ENCODE peak calls at places on chromosomes 12 and 14, in four cellular contexts. S is endothelial cell of umbilical vein, H is IMR-90, I is K562. L is an unnamed sample. For H3K9me1, the result is how much of the 10 kb centered on the place peaks cover.

GRCh38 chr12:91139981-91140659 is 28.8 kb upstream of the LUM start:
- DNase-seq in I (no peak), H (peak), S (peak), L (no peak)

GRCh38 chr12:90652280-90652679 is 302.7 kb downstream of the CCER1 start:
- DNase-seq in I (no peak), S (no peak), H (no peak), L (no peak)

GRCh38 chr14:92687681-92688433 is 60.6 kb downstream of the LGMN start:
- DNase-seq in I (no peak), H (no peak), S (peak), L (no peak)

GRCh38 chr12:114306646-114307045 is 99.3 kb downstream of the TBX5 start:
- DNase-seq in H (peak), I (no peak), S (no peak), L (no peak)

GRCh38 chr12:85279449-85280137 is 427 bp upstream of the ALX1 start:
- DNase-seq in I (no peak), S (peak), H (no peak), L (no peak)

GRCh38 chr14:39369029-39369428 is 63.2 kb downstream of the FBXO33 start:
- DNase-seq in I (no peak), H (no peak), S (no peak), L (no peak)

GRCh38 chr12:124679533-124680371 is 112.3 kb upstream of the NCOR2 start:
- DNase-seq in H (no peak), S (no peak), I (no peak), L (no peak)

GRCh38 chr14:31271648-31272047 is 64.1 kb upstream of the HECTD1 start:
- DNase-seq in H (no peak), S (no peak), I (no peak), L (no peak)

GRCh38 chr12:94263011-94263786 is 114.8 kb downstream of the PLXNC1 start:
- DNase-seq in I (no peak), H (no peak), S (no peak), L (no peak)

GRCh38 chr14:91866061-91866460 is 1.3 kb downstream of the TC2N start:
- DNase-seq in H (no peak), S (no peak), I (no peak), L (no peak)

GRCh38 chr12:121465921-121466799 is 66.2 kb downstream of the RNF34 start:
- DNase-seq in H (no peak), I (no peak), S (peak), L (no peak)

GRCh38 chr12:51818567-51819300 is 29.8 kb downstream of the FIGNL2 start:
- DNase-seq in H (peak), I (no peak), S (no peak), L (no peak)

GRCh38 chr14:20478915-20479314 is 9.7 kb downstream of the PNP start:
- DNase-seq in I (no peak), H (no peak), S (no peak), L (no peak)

GRCh38 chr12:5637698-5638097 is 205.8 kb downstream of the NTF3 start:
- DNase-seq in S (no peak), I (no peak), H (no peak), L (no peak)

GRCh38 chr12:71562681-71563595 is 100.7 kb downstream of the ZFC3H1 start:
- DNase-seq in H (no peak), S (no peak), I (no peak), L (no peak)

GRCh38 chr12:92398565-92399309 is 253.1 kb upstream of the BTG1 start:
- DNase-seq in H (no peak), I (no peak), S (no peak), L (no peak)

GRCh38 chr14:99468081-99468480 is 12.6 kb downstream of the SETD3 start:
- DNase-seq in H (no peak), S (no peak), I (no peak), L (no peak)

GRCh38 chr12:68420225-68421008 is 88.3 kb upstream of the MDM1 start:
- DNase-seq in H (peak), I (no peak), S (peak), L (no peak)

GRCh38 chr12:3289702-3290101 is 201.3 kb upstream of the PRMT8 start:
- DNase-seq in I (no peak), S (no peak), H (no peak), L (no peak)

GRCh38 chr12:23756416-23756815 is 193.1 kb downstream of the SOX5 start:
- DNase-seq in H (no peak), I (no peak), S (no peak), L (no peak)

GRCh38 chr14:24461336-24461735 is 18.8 kb upstream of the SDR39U1 start:
- DNase-seq in I (no peak), H (no peak), S (no peak), L (no peak)

GRCh38 chr14:24463017-24463805 is 20.6 kb upstream of the SDR39U1 start:
- DNase-seq in I (no peak), S (no peak), H (no peak), L (no peak)

GRCh38 chr14:24463806-24464785 is 21.5 kb upstream of the SDR39U1 start:
- DNase-seq in I (no peak), S (no peak), H (no peak), L (no peak)

DNA sequence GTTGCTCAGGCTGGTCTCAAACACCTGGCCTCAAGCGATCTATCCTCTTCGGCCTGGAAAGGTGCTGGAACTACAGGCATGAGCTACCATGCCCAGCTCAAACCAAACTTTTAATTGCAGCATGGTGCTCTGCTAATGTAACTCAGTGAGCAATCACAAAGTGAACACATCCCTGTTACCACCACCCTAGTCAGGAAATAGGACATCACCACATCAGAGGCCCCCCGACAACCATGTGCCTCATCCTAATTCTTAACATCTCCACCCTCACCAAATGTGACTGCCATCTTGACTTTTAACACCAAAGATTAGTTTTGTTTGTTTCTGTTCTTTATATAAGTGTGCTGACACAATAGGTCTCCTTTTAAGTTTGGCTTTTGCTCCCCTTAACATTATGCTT is 22.8 kb upstream of the SDR39U1 start:
- DNase-seq in H (no peak), S (no peak), I (no peak), L (no peak)
- H3K9me1 ChIP-seq in H (under half), S (under half), I (under half), L (under half)

DNA sequence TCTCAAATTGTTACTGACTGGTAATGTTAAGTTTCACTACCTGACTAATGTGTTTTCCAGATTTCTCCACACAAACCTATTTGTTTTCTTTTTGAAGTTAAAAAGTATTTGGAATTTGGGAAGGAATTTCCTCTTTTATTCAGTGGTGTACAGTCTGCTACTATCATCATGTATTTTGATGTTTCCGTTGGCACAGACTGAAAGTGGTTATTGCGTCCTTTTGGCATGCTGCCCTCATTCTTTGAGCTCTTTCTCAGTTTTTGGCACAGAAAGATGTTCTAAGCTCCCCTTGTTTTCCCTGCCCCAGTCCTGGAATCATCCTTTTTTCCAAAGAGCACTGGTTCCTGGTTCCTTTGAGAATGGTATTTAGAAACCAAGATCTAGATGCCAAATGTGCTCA is 31.4 kb upstream of the RTRAF start:
- DNase-seq in I (no peak), S (peak), H (peak), L (no peak)
- H3K9me1 ChIP-seq in I (under half), S (under half), H (under half), L (under half)

GRCh38 chr12:117060236-117060926 is 38.8 kb downstream of the TESC start:
- DNase-seq in S (no peak), I (peak), H (no peak), L (no peak)

GRCh38 chr12:117061555-117062079 is 37.6 kb downstream of the TESC start:
- DNase-seq in S (no peak), H (no peak), I (no peak), L (no peak)

GRCh38 chr12:117059156-117059555 is 40.1 kb downstream of the TESC start:
- DNase-seq in S (no peak), H (no peak), I (no peak), L (no peak)

GRCh38 chr12:117060927-117061300 is 38.3 kb downstream of the TESC start:
- DNase-seq in H (no peak), S (no peak), I (no peak), L (no peak)

GRCh38 chr12:117058442-117059072 is 40.7 kb downstream of the TESC start:
- DNase-seq in S (no peak), H (no peak), I (no peak), L (no peak)
- H3K9me1 ChIP-seq in S (under half), H (under half), I (under half), L (under half)

GRCh38 chr14:103391048-103391447 is 5.8 kb downstream of the MARK3 start:
- DNase-seq in S (peak), H (peak), I (no peak), L (no peak)

GRCh38 chr14:103392572-103392971 is 7.4 kb downstream of the MARK3 start:
- DNase-seq in I (no peak), H (no peak), S (no peak), L (no peak)

GRCh38 chr14:103392106-103392505 is 6.9 kb downstream of the MARK3 start:
- DNase-seq in I (no peak), S (no peak), H (no peak), L (no peak)

GRCh38 chr14:103393687-103394626 is 8.7 kb downstream of the MARK3 start:
- DNase-seq in H (peak), I (peak), S (peak), L (no peak)

DNA sequence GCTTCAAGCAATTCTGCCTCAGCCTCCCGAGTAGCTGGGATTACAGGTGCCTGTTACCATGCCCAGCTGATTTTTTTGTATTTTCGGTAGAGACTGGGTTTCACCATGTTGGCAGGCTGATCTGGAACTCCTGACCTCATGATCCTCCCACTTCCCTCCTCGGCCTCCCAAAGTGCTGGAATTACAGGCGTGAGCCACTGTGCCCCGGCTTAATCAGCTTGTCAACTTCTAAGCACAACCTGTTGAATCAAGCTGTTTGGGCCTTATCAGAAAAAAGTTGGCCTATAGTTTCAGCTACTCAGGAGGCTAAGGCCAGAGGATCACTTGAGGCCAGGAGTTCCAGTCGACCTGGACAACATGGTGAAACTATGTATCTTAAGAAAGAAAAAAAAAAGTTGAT is 7.9 kb downstream of the MARK3 start:
- DNase-seq in H (no peak), S (no peak), I (no peak), L (no peak)
- H3K9me1 ChIP-seq in H (under half), S (under half), I (under half), L (under half)

GRCh38 chr12:118011961-118012360 is 4.5 kb upstream of the RFC5 start:
- DNase-seq in H (no peak), S (no peak), I (no peak), L (no peak)

GRCh38 chr12:118015306-118015705 is 1.2 kb upstream of the RFC5 start:
- DNase-seq in S (no peak), H (no peak), I (no peak), L (no peak)

GRCh38 chr12:118011377-118011776 is 5.1 kb upstream of the RFC5 start:
- DNase-seq in I (no peak), S (no peak), H (no peak), L (no peak)

GRCh38 chr12:118013283-118013682 is 3.2 kb upstream of the RFC5 start:
- DNase-seq in H (no peak), S (no peak), I (no peak), L (no peak)

GRCh38 chr12:118010903-118011302 is 5.6 kb upstream of the RFC5 start:
- DNase-seq in S (no peak), I (no peak), H (no peak), L (no peak)
- H3K9me1 ChIP-seq in S (under half), I (under half), H (under half), L (under half)